ENCODE peak calls at places on chromosomes 3 and 15, in six cellular contexts. One of them, this sample, is unnamed.

GRCh38 chr3:123090700-123091585 is 24.1 kb downstream of the PDIA5 start:
- DNase-seq in H54: no peak
- DNase-seq in NB4: no peak
- DNase-seq in K562: no peak
- DNase-seq in stomach: no peak
- DNase-seq in HCT116: no peak
- DNase-seq in this sample: no peak

GRCh38 chr3:142987707-142988106 is 13.7 kb upstream of the U2SURP start:
- DNase-seq in H54: no peak
- DNase-seq in NB4: no peak
- DNase-seq in K562: no peak
- DNase-seq in stomach: no peak
- DNase-seq in HCT116: no peak
- DNase-seq in this sample: no peak

GRCh38 chr3:105788548-105789036 is 80.2 kb downstream of the CBLB start:
- DNase-seq in H54: no peak
- DNase-seq in NB4: no peak
- DNase-seq in K562: no peak
- DNase-seq in stomach: no peak
- DNase-seq in HCT116: no peak
- DNase-seq in this sample: no peak

GRCh38 chr3:189566550-189566949 is 64.6 kb upstream of the TP63 start:
- DNase-seq in H54: no peak
- DNase-seq in NB4: no peak
- DNase-seq in K562: no peak
- DNase-seq in stomach: no peak
- DNase-seq in HCT116: no peak
- DNase-seq in this sample: no peak

GRCh38 chr3:39718674-39719595 is 90.5 kb upstream of the MYRIP start:
- DNase-seq in H54: no peak
- DNase-seq in NB4: peak
- DNase-seq in K562: no peak
- DNase-seq in stomach: no peak
- DNase-seq in HCT116: no peak
- DNase-seq in this sample: no peak

GRCh38 chr3:38039899-38040261 is 872 bp downstream of the DLEC1 start:
- DNase-seq in H54: no peak
- DNase-seq in NB4: peak
- DNase-seq in K562: no peak
- DNase-seq in stomach: peak
- DNase-seq in HCT116: no peak
- DNase-seq in this sample: peak

GRCh38 chr15:71052356-71052755 is 62.9 kb upstream of the THSD4 start:
- DNase-seq in H54: no peak
- DNase-seq in NB4: no peak
- DNase-seq in K562: no peak
- DNase-seq in stomach: no peak
- DNase-seq in HCT116: no peak
- DNase-seq in this sample: no peak

GRCh38 chr3:30605706-30606300 is 598 bp upstream of the TGFBR2 start:
- DNase-seq in H54: no peak
- DNase-seq in NB4: no peak
- DNase-seq in K562: no peak
- DNase-seq in stomach: no peak
- DNase-seq in HCT116: no peak
- DNase-seq in this sample: no peak

GRCh38 chr3:98602078-98602678 is 8.8 kb upstream of the CPOX start:
- DNase-seq in H54: peak
- DNase-seq in NB4: peak
- DNase-seq in K562: peak
- DNase-seq in stomach: peak
- DNase-seq in HCT116: peak
- DNase-seq in this sample: peak

GRCh38 chr3:66083096-66083960 is 44.6 kb upstream of the MAGI1 start:
- DNase-seq in H54: no peak
- DNase-seq in NB4: no peak
- DNase-seq in K562: no peak
- DNase-seq in stomach: no peak
- DNase-seq in HCT116: no peak
- DNase-seq in this sample: no peak

GRCh38 chr3:61684386-61684785 is 123.0 kb downstream of the PTPRG start:
- DNase-seq in H54: no peak
- DNase-seq in NB4: no peak
- DNase-seq in K562: no peak
- DNase-seq in stomach: no peak
- DNase-seq in HCT116: no peak
- DNase-seq in this sample: no peak

GRCh38 chr3:132283440-132283839 is 33.8 kb upstream of the ACP3 start:
- DNase-seq in H54: no peak
- DNase-seq in NB4: peak
- DNase-seq in K562: no peak
- DNase-seq in stomach: no peak
- DNase-seq in HCT116: no peak
- DNase-seq in this sample: no peak

GRCh38 chr3:182980204-182981037 is at the start of gene DCUN1D1:
- DNase-seq in H54: peak
- DNase-seq in NB4: peak
- DNase-seq in K562: peak
- DNase-seq in stomach: peak
- DNase-seq in HCT116: peak
- DNase-seq in this sample: peak
- TF ChIP-seq POLR2A in H54: peak
- TF ChIP-seq POLR2A in NB4: peak
- TF ChIP-seq POLR2A in K562: no peak
- TF ChIP-seq POLR2A in stomach: no peak
- TF ChIP-seq POLR2A in HCT116: peak
- TF ChIP-seq POLR2A in this sample: peak

GRCh38 chr15:89243691-89244511 is at the start of gene FANCI:
- DNase-seq in H54: peak
- DNase-seq in NB4: peak
- DNase-seq in K562: peak
- DNase-seq in stomach: peak
- DNase-seq in HCT116: peak
- DNase-seq in this sample: peak
- TF ChIP-seq POLR2A in H54: no peak
- TF ChIP-seq POLR2A in NB4: peak
- TF ChIP-seq POLR2A in K562: peak
- TF ChIP-seq POLR2A in stomach: no peak
- TF ChIP-seq POLR2A in HCT116: peak
- TF ChIP-seq POLR2A in this sample: peak

DNA sequence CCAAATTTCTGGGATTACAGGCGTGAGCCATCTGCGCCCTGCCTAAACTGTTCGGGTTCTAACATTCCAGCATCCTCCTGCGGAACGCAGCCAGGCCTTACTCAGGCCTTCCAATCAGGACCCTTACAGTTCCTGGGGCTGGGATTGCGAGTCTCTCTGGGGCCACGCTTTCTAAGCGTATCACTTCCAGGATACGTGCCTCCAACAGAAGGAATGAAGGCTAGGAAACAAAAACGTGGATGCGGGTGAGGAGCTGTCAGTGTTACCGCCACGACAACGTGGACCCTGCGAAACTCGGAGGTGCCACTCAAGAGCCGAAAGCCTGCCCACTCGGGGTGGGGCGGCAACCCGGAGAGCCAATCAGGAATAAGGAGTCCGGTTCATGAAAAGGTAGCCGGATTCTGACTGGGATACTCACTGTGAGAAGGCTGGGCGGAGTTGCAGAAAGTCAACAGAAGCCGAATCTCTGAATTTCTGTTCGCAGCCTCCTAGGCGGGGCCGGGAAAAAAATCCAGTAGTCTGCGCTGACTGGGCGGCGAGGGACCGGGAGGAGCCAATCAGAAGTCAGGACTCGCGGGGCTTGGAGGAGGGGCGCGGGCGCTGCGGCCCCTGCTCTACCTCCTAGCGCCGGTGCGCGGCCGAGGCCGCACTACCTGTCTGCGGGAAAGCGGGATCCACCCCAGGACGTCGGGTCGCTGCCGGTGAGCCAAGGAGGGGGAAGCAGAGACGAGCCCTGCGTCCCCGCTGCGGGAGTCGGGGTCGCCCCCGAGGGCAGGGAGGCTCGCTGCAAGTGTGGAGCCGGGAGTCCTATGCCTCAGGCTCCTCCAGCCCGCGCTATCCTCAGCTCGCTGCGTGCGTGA is at the start of gene HYKK:
- DNase-seq in H54: peak
- DNase-seq in NB4: peak
- DNase-seq in K562: peak
- DNase-seq in stomach: peak
- DNase-seq in HCT116: peak
- DNase-seq in this sample: peak
- TF ChIP-seq POLR2A in H54: peak
- TF ChIP-seq POLR2A in NB4: no peak
- TF ChIP-seq POLR2A in K562: peak
- TF ChIP-seq POLR2A in stomach: no peak
- TF ChIP-seq POLR2A in HCT116: peak
- TF ChIP-seq POLR2A in this sample: no peak

GRCh38 chr3:44554626-44555592 is at the start of gene ZKSCAN7:
- DNase-seq in H54: no peak
- DNase-seq in NB4: no peak
- DNase-seq in K562: no peak
- DNase-seq in stomach: peak
- DNase-seq in HCT116: no peak
- DNase-seq in this sample: peak
- TF ChIP-seq POLR2A in H54: no peak
- TF ChIP-seq POLR2A in NB4: no peak
- TF ChIP-seq POLR2A in K562: no peak
- TF ChIP-seq POLR2A in stomach: no peak
- TF ChIP-seq POLR2A in HCT116: no peak
- TF ChIP-seq POLR2A in this sample: no peak

GRCh38 chr3:185151101-185151958 is 1.5 kb downstream of the C3orf70 start:
- DNase-seq in H54: no peak
- DNase-seq in NB4: no peak
- DNase-seq in K562: no peak
- DNase-seq in stomach: no peak
- DNase-seq in HCT116: no peak
- DNase-seq in this sample: no peak

GRCh38 chr3:185153861-185154629 is 1.2 kb upstream of the C3orf70 start:
- DNase-seq in H54: no peak
- DNase-seq in NB4: no peak
- DNase-seq in K562: no peak
- DNase-seq in stomach: no peak
- DNase-seq in HCT116: no peak
- DNase-seq in this sample: no peak

GRCh38 chr3:185151959-185152432 is 864 bp downstream of the C3orf70 start:
- DNase-seq in H54: no peak
- DNase-seq in NB4: no peak
- DNase-seq in K562: no peak
- DNase-seq in stomach: no peak
- DNase-seq in HCT116: no peak
- DNase-seq in this sample: no peak

GRCh38 chr3:185153170-185153733 is 392 bp upstream of the C3orf70 start:
- DNase-seq in H54: no peak
- DNase-seq in NB4: no peak
- DNase-seq in K562: no peak
- DNase-seq in stomach: no peak
- DNase-seq in HCT116: no peak
- DNase-seq in this sample: peak

DNA sequence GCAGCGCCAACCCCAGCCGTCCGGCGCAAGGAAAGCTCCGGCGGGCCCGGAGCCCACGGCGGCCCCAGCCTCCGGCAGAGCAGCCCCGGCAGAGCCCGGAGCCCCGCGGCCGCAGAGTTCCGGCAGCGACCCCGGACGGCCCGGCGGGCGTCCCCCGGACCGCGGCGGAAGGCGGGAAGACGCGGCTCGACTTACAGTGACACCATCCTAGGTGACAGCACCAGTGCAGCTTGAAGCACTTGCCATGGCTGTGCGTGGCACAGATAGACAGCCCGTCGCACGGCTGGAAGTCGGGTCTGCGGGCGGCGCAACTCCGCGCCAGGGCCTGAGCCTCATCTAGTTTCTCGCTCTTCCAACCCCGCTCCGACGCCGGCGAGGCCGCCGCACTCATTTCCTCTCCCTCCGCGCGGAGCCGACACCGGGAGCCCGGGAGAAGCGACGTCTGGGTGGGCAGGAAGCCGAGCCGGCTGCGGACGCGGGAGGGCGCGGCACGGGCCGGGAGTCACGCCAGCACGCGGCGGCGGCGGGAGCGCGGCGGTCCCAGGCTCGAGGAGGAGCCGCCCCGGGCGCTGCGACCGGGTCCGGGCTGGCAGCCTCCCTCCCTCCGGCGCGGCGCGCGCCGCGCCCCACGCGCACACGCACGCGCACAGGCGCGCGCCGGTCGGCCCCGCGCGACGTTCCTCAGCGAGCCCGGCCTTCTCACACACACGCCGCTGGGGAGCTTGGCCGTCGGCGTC is at the start of gene C3orf70:
- DNase-seq in H54: no peak
- DNase-seq in NB4: peak
- DNase-seq in K562: peak
- DNase-seq in stomach: peak
- DNase-seq in HCT116: no peak
- DNase-seq in this sample: peak
- TF ChIP-seq POLR2A in H54: no peak
- TF ChIP-seq POLR2A in NB4: no peak
- TF ChIP-seq POLR2A in K562: no peak
- TF ChIP-seq POLR2A in stomach: no peak
- TF ChIP-seq POLR2A in HCT116: no peak
- TF ChIP-seq POLR2A in this sample: no peak

GRCh38 chr15:89141885-89142284 is 53.6 kb downstream of the ABHD2 start:
- DNase-seq in H54: no peak
- DNase-seq in NB4: no peak
- DNase-seq in K562: no peak
- DNase-seq in stomach: no peak
- DNase-seq in HCT116: no peak
- DNase-seq in this sample: peak
- TF ChIP-seq POLR2A in H54: no peak
- TF ChIP-seq POLR2A in NB4: no peak
- TF ChIP-seq POLR2A in K562: no peak
- TF ChIP-seq POLR2A in stomach: no peak
- TF ChIP-seq POLR2A in HCT116: no peak
- TF ChIP-seq POLR2A in this sample: no peak

GRCh38 chr15:37134244-37134643 is 33.9 kb upstream of the MEIS2 start:
- DNase-seq in H54: no peak
- DNase-seq in NB4: no peak
- DNase-seq in K562: no peak
- DNase-seq in stomach: no peak
- DNase-seq in HCT116: no peak
- DNase-seq in this sample: no peak
- TF ChIP-seq POLR2A in H54: no peak
- TF ChIP-seq POLR2A in NB4: no peak
- TF ChIP-seq POLR2A in K562: no peak
- TF ChIP-seq POLR2A in stomach: no peak
- TF ChIP-seq POLR2A in HCT116: no peak
- TF ChIP-seq POLR2A in this sample: no peak

This sample was measured in erythroblast.